ENCODE peak calls at places on chromosomes 5 and 9, in four cellular contexts. One of them, this sample, is unnamed.

GRCh38 chr9:37451628-37452027 is 13.6 kb downstream of the ZBTB5 start:
- DNase-seq in right lobe of liver: no peak
- DNase-seq in heart left ventricle: no peak
- DNase-seq in WTC11: no peak
- DNase-seq in this sample: no peak

GRCh38 chr5:156149203-156149602 is 177.8 kb upstream of the SGCD start:
- DNase-seq in right lobe of liver: no peak
- DNase-seq in heart left ventricle: no peak
- DNase-seq in WTC11: no peak
- DNase-seq in this sample: no peak

GRCh38 chr5:820245-820644 is 30.5 kb downstream of the ZDHHC11 start:
- DNase-seq in right lobe of liver: no peak
- DNase-seq in heart left ventricle: no peak
- DNase-seq in WTC11: no peak
- DNase-seq in this sample: no peak

GRCh38 chr5:170070556-170071412 is 34.9 kb upstream of the FOXI1 start:
- DNase-seq in right lobe of liver: peak; percentile 45
- DNase-seq in heart left ventricle: peak; percentile 38
- DNase-seq in WTC11: peak; percentile 83
- DNase-seq in this sample: no peak

GRCh38 chr5:135106610-135107009 is 72.6 kb upstream of the PITX1 start:
- DNase-seq in right lobe of liver: no peak
- DNase-seq in heart left ventricle: no peak
- DNase-seq in WTC11: no peak
- DNase-seq in this sample: no peak

GRCh38 chr9:111719541-111719940 is 58.1 kb downstream of the GNG10 start:
- DNase-seq in right lobe of liver: no peak
- DNase-seq in heart left ventricle: no peak
- DNase-seq in WTC11: no peak
- DNase-seq in this sample: no peak

GRCh38 chr9:75885652-75886051 is 4.8 kb upstream of the PCSK5 start:
- DNase-seq in right lobe of liver: no peak
- DNase-seq in heart left ventricle: no peak
- DNase-seq in WTC11: no peak
- DNase-seq in this sample: no peak

GRCh38 chr5:56638061-56638621 is 177.2 kb upstream of the MAP3K1 start:
- DNase-seq in right lobe of liver: peak; percentile 48
- DNase-seq in heart left ventricle: no peak
- DNase-seq in WTC11: no peak
- DNase-seq in this sample: no peak

GRCh38 chr5:116573279-116573616 is 1.4 kb downstream of the SEMA6A start:
- DNase-seq in right lobe of liver: peak; percentile 35
- DNase-seq in heart left ventricle: peak; percentile 40
- DNase-seq in WTC11: peak; percentile 34
- DNase-seq in this sample: no peak

GRCh38 chr5:147893820-147894219 is 12.5 kb downstream of the C5orf46 start:
- DNase-seq in right lobe of liver: no peak
- DNase-seq in heart left ventricle: no peak
- DNase-seq in WTC11: no peak
- DNase-seq in this sample: no peak

GRCh38 chr9:114487607-114488300 is 17.5 kb downstream of the WHRN start:
- DNase-seq in right lobe of liver: peak; percentile 45
- DNase-seq in heart left ventricle: no peak
- DNase-seq in WTC11: peak; percentile 69
- DNase-seq in this sample: no peak

GRCh38 chr5:68303038-68303738 is 87.6 kb downstream of the PIK3R1 start:
- DNase-seq in right lobe of liver: no peak
- DNase-seq in heart left ventricle: no peak
- DNase-seq in WTC11: no peak
- DNase-seq in this sample: no peak

GRCh38 chr9:119802115-119802514 is 432.9 kb upstream of the BRINP1 start:
- DNase-seq in right lobe of liver: no peak
- DNase-seq in heart left ventricle: no peak
- DNase-seq in WTC11: no peak
- DNase-seq in this sample: no peak

GRCh38 chr5:59079622-59080620 is 497.0 kb downstream of the RAB3C start:
- DNase-seq in right lobe of liver: no peak
- DNase-seq in heart left ventricle: no peak
- DNase-seq in WTC11: no peak
- DNase-seq in this sample: no peak

GRCh38 chr5:37882636-37883035 is 42.8 kb upstream of the GDNF start:
- DNase-seq in right lobe of liver: no peak
- DNase-seq in heart left ventricle: no peak
- DNase-seq in WTC11: no peak
- DNase-seq in this sample: no peak

GRCh38 chr9:89387970-89388867 is 69.9 kb downstream of the SECISBP2 start:
- DNase-seq in right lobe of liver: peak; percentile 70
- DNase-seq in heart left ventricle: peak; percentile 63
- DNase-seq in WTC11: no peak
- DNase-seq in this sample: no peak

GRCh38 chr5:129820-130219 is 37.9 kb downstream of the PLEKHG4B start:
- DNase-seq in right lobe of liver: no peak
- DNase-seq in heart left ventricle: no peak
- DNase-seq in WTC11: no peak
- DNase-seq in this sample: no peak

GRCh38 chr9:116100711-116101111 is 52.9 kb upstream of the PAPPA start:
- DNase-seq in right lobe of liver: no peak
- DNase-seq in heart left ventricle: no peak
- DNase-seq in WTC11: no peak
- DNase-seq in this sample: no peak

GRCh38 chr5:160968480-160968879 is 116.5 kb upstream of the ATP10B start:
- DNase-seq in right lobe of liver: no peak
- DNase-seq in heart left ventricle: no peak
- DNase-seq in WTC11: no peak
- DNase-seq in this sample: no peak

GRCh38 chr5:160970605-160971191 is 118.7 kb upstream of the ATP10B start:
- DNase-seq in right lobe of liver: no peak
- DNase-seq in heart left ventricle: no peak
- DNase-seq in WTC11: no peak
- DNase-seq in this sample: no peak
- TF ChIP-seq CTCF in right lobe of liver: no peak
- TF ChIP-seq CTCF in heart left ventricle: no peak
- TF ChIP-seq CTCF in WTC11: no peak
- TF ChIP-seq CTCF in this sample: peak; percentile 42

GRCh38 chr9:124133752-124134151 is 122.2 kb downstream of the LHX2 start:
- DNase-seq in right lobe of liver: peak; percentile 69
- DNase-seq in heart left ventricle: peak; percentile 50
- DNase-seq in WTC11: peak; percentile 53
- DNase-seq in this sample: no peak
- TF ChIP-seq CTCF in right lobe of liver: peak; percentile 44
- TF ChIP-seq CTCF in heart left ventricle: no peak
- TF ChIP-seq CTCF in WTC11: no peak
- TF ChIP-seq CTCF in this sample: peak; percentile 57

DNA sequence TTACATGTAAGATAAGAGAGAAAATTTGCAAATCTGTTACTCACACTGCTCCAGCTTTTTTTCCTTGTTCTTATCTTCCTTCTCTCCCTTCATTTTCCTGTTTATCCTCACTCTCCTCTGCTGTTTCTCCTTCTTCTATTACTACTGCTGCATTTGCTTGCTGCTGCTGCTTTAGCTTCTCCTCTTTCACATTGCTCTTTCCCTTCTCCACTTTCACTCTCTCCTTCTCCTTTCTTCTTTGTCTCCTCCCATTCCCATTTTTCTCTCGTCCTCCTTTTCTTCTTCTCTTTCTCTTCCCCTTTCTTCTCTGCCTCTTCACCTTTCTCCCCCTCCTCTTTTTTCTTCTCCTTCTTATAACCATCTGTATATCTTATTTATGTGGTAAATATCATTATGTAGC is 288.6 kb downstream of the CDH9 start:
- DNase-seq in right lobe of liver: no peak
- DNase-seq in heart left ventricle: no peak
- DNase-seq in WTC11: no peak
- DNase-seq in this sample: no peak
- TF ChIP-seq CTCF in right lobe of liver: no peak
- TF ChIP-seq CTCF in heart left ventricle: no peak
- TF ChIP-seq CTCF in WTC11: no peak
- TF ChIP-seq CTCF in this sample: no peak

GRCh38 chr9:90645721-90646120 is 3.1 kb upstream of the DIRAS2 start:
- DNase-seq in right lobe of liver: no peak
- DNase-seq in heart left ventricle: no peak
- DNase-seq in WTC11: no peak
- DNase-seq in this sample: no peak

GRCh38 chr9:90641868-90642558 is 611 bp downstream of the DIRAS2 start:
- DNase-seq in right lobe of liver: no peak
- DNase-seq in heart left ventricle: no peak
- DNase-seq in WTC11: no peak
- DNase-seq in this sample: no peak

GRCh38 chr9:90647843-90648242 is 5.2 kb upstream of the DIRAS2 start:
- DNase-seq in right lobe of liver: no peak
- DNase-seq in heart left ventricle: no peak
- DNase-seq in WTC11: no peak
- DNase-seq in this sample: no peak

GRCh38 chr9:90641090-90641489 is 1.5 kb downstream of the DIRAS2 start:
- DNase-seq in right lobe of liver: no peak
- DNase-seq in heart left ventricle: no peak
- DNase-seq in WTC11: no peak
- DNase-seq in this sample: no peak

GRCh38 chr9:90642570-90643539 is at the start of gene DIRAS2:
- DNase-seq in right lobe of liver: peak; percentile 82
- DNase-seq in heart left ventricle: peak; percentile 41
- DNase-seq in WTC11: peak; percentile 78
- DNase-seq in this sample: no peak
- TF ChIP-seq CTCF in right lobe of liver: peak; percentile 55
- TF ChIP-seq CTCF in heart left ventricle: peak; percentile 9
- TF ChIP-seq CTCF in WTC11: no peak
- TF ChIP-seq CTCF in this sample: peak; percentile 96

GRCh38 chr5:177231479-177232250 is 71.9 kb downstream of the RAB24 start:
- DNase-seq in right lobe of liver: no peak
- DNase-seq in heart left ventricle: no peak
- DNase-seq in WTC11: no peak
- DNase-seq in this sample: no peak

GRCh38 chr5:177226882-177227281 is 76.6 kb downstream of the RAB24 start:
- DNase-seq in right lobe of liver: no peak
- DNase-seq in heart left ventricle: no peak
- DNase-seq in WTC11: no peak
- DNase-seq in this sample: no peak

GRCh38 chr5:177230660-177231059 is 72.9 kb downstream of the RAB24 start:
- DNase-seq in right lobe of liver: no peak
- DNase-seq in heart left ventricle: no peak
- DNase-seq in WTC11: no peak
- DNase-seq in this sample: no peak

GRCh38 chr5:177225798-177226197 is 77.7 kb downstream of the RAB24 start:
- DNase-seq in right lobe of liver: no peak
- DNase-seq in heart left ventricle: no peak
- DNase-seq in WTC11: no peak
- DNase-seq in this sample: no peak

DNA sequence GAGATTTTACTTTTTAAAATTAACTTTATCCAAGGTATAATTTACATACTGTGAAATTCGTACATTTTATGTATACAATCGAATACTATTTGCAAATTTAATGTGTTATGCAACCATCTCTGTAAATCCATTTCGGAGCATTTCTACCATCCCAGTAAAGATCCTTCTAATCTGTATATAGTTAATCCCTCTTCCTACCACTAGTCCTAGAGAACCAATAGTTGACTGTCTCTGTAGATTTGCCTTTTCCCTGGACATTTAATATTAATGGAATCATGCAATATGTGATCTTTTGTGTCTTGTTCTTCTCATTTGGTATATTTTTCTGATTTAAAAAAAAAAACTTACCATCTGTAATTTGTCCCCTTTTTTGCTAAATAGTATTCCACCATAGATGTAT is 74.8 kb downstream of the RAB24 start:
- DNase-seq in right lobe of liver: no peak
- DNase-seq in heart left ventricle: no peak
- DNase-seq in WTC11: no peak
- DNase-seq in this sample: no peak
- TF ChIP-seq CTCF in right lobe of liver: no peak
- TF ChIP-seq CTCF in heart left ventricle: peak; percentile 2
- TF ChIP-seq CTCF in WTC11: no peak
- TF ChIP-seq CTCF in this sample: peak; percentile 33

GRCh38 chr5:169003721-169004481 is 297.0 kb downstream of the SLIT3 start:
- DNase-seq in right lobe of liver: no peak
- DNase-seq in heart left ventricle: no peak
- DNase-seq in WTC11: peak; percentile 30
- DNase-seq in this sample: no peak
- TF ChIP-seq CTCF in right lobe of liver: no peak
- TF ChIP-seq CTCF in heart left ventricle: peak; percentile 9
- TF ChIP-seq CTCF in WTC11: no peak
- TF ChIP-seq CTCF in this sample: peak; percentile 77

GRCh38 chr9:16032799-16033198 is 480.0 kb downstream of the CCDC171 start:
- DNase-seq in right lobe of liver: no peak
- DNase-seq in heart left ventricle: no peak
- DNase-seq in WTC11: no peak
- DNase-seq in this sample: no peak
- TF ChIP-seq CTCF in right lobe of liver: no peak
- TF ChIP-seq CTCF in heart left ventricle: no peak
- TF ChIP-seq CTCF in WTC11: no peak
- TF ChIP-seq CTCF in this sample: peak; percentile 64

GRCh38 chr5:72556351-72557146 is 49.3 kb upstream of the ZNF366 start:
- DNase-seq in right lobe of liver: peak; percentile 59
- DNase-seq in heart left ventricle: peak; percentile 66
- DNase-seq in WTC11: peak; percentile 87
- DNase-seq in this sample: no peak
- TF ChIP-seq CTCF in right lobe of liver: no peak
- TF ChIP-seq CTCF in heart left ventricle: no peak
- TF ChIP-seq CTCF in WTC11: peak; percentile 24
- TF ChIP-seq CTCF in this sample: peak; percentile 61

This sample was measured in chondrocyte.